ENCODE peak calls at places on chromosomes 12 and 14, in nine cellular contexts. Y is heart left ventricle; E is kidney; S is OCI-LY7; B is CD4-positive, alpha-beta T cell; Z is K562; J is caudate nucleus; C is sigmoid colon; T is PC-9. V is an unnamed sample.

GRCh38 chr12:72236071-72236705 is 36.0 kb upstream of the TRHDE start:
- DNase-seq in Y (no peak), E (no peak), S (no peak), B (no peak), Z (no peak), J (no peak), C (no peak), T (no peak), V (no peak)

GRCh38 chr12:61487728-61488127 is 772.5 kb upstream of the USP15 start:
- DNase-seq in Y (no peak), E (no peak), S (peak; percentile 56), B (no peak), Z (no peak), J (no peak), C (no peak), T (no peak), V (no peak)

GRCh38 chr12:5396541-5396940 is 35.4 kb upstream of the NTF3 start:
- DNase-seq in Y (no peak), E (no peak), S (no peak), B (no peak), Z (no peak), J (no peak), C (no peak), T (peak; percentile 31), V (no peak)

GRCh38 chr12:112382866-112383265 is 635 bp upstream of the HECTD4 start:
- DNase-seq in Y (no peak), E (no peak), S (no peak), B (no peak), Z (no peak), J (no peak), C (no peak), T (no peak), V (no peak)

GRCh38 chr12:23359975-23360638 is 589.4 kb downstream of the SOX5 start:
- DNase-seq in Y (no peak), E (no peak), S (no peak), B (no peak), Z (no peak), J (no peak), C (no peak), T (no peak), V (no peak)

GRCh38 chr14:50780393-50780792 is 50.6 kb downstream of the NIN start:
- DNase-seq in Y (no peak), E (no peak), S (no peak), B (no peak), Z (no peak), J (no peak), C (no peak), T (no peak), V (no peak)

GRCh38 chr14:90796319-90796718 is 19.9 kb downstream of the TTC7B start:
- DNase-seq in Y (peak; percentile 55), E (no peak), S (no peak), B (no peak), Z (no peak), J (no peak), C (no peak), T (no peak), V (no peak)

GRCh38 chr12:114319422-114319821 is 86.5 kb downstream of the TBX5 start:
- DNase-seq in Y (no peak), E (no peak), S (no peak), B (no peak), Z (no peak), J (no peak), C (no peak), T (no peak), V (no peak)

GRCh38 chr12:41188841-41189394 is 798 bp downstream of the PDZRN4 start:
- DNase-seq in Y (no peak), E (no peak), S (no peak), B (no peak), Z (no peak), J (no peak), C (no peak), T (no peak), V (no peak)

GRCh38 chr14:77148510-77149231 is 7.1 kb upstream of the ZDHHC22 start:
- DNase-seq in Y (no peak), E (no peak), S (no peak), B (no peak), Z (peak; percentile 20), J (no peak), C (peak; percentile 17), T (no peak), V (no peak)

GRCh38 chr12:42332301-42332894 is 6.4 kb downstream of the PPHLN1 start:
- DNase-seq in Y (no peak), E (no peak), S (peak; percentile 58), B (no peak), Z (no peak), J (no peak), C (no peak), T (no peak), V (no peak)

GRCh38 chr12:47277071-47277408 is 197.3 kb upstream of the AMIGO2 start:
- DNase-seq in Y (no peak), E (no peak), S (no peak), B (no peak), Z (no peak), J (no peak), C (peak; percentile 79), T (no peak), V (no peak)
- H3K27ac ChIP-seq in Y (peak overlapping the region; percentile 79), E (no peak overlapping the region), S (peak overlapping the region; percentile 49), B (peak overlapping the region; percentile 81), Z (peak overlapping the region; percentile 87), J (no peak overlapping the region), C (peak overlapping the region; percentile 73), T (peak overlapping the region; percentile 93), V (peak overlapping the region; percentile 100)

DNA sequence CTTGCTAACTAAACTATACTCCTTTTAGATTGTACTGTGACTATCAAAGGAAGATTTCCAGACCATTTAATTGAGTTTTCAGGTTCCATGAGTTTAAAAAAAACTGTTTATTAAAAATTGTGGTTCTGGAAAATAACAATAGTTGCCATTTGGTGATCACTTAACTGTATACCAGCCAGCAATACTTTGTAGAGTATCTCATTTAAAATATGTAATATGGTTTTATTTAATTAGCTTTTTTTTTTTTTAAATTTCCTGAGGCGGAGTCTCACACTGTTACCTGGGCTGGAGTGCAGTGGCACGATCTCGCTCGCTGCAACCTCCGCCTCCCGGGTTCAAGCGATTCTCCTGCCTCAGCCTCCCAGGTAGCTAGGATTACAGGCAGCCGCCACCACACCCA is 7.4 kb downstream of the MARK3 start:
- DNase-seq in Y (no peak), E (no peak), S (no peak), B (no peak), Z (no peak), J (no peak), C (no peak), T (no peak), V (no peak)
- H3K27ac ChIP-seq in Y (no peak overlapping the region), E (no peak overlapping the region), S (no peak overlapping the region), B (no peak overlapping the region), Z (no peak overlapping the region), J (no peak overlapping the region), C (no peak overlapping the region), T (peak overlapping the region; percentile 6), V (peak overlapping the region; percentile 24)

DNA sequence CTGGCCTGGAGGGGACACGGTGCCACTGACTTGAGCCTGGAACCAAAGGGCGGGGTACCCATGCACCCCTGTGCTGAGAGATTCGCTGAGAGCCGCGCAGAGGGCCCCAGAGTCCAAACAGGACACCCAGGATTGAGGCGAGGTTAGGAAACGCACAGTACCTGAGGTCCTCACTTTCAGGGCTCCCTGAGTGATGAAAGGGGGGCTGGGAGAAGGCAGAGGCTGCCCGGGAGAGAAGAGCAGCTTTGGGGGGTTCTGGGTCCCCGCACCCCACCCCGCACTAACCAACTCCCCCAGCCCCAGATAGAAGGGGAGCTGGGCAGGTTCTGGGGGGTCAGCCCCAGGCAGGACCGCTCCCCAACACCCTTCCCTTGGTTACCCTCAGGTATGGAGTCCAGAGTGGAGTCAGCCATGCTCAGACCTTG is 14.5 kb upstream of the ANKRD9 start:
- DNase-seq in Y (no peak), E (peak; percentile 81), S (no peak), B (no peak), Z (no peak), J (no peak), C (peak; percentile 68), T (no peak), V (no peak)
- H3K27ac ChIP-seq in Y (peak overlapping the region; percentile 89), E (no peak overlapping the region), S (no peak overlapping the region), B (no peak overlapping the region), Z (no peak overlapping the region), J (peak overlapping the region; percentile 13), C (peak overlapping the region; percentile 89), T (peak overlapping the region; percentile 93), V (peak overlapping the region; percentile 99)

GRCh38 chr12:12562585-12563245 is at the start of gene DUSP16:
- DNase-seq in Y (peak; percentile 96), E (peak; percentile 97), S (peak; percentile 79), B (peak; percentile 52), Z (peak; percentile 81), J (peak; percentile 89), C (peak; percentile 94), T (peak; percentile 90), V (no peak)

GRCh38 chr12:12562016-12562483 is 613 bp downstream of the DUSP16 start:
- DNase-seq in Y (no peak), E (peak; percentile 77), S (peak; percentile 46), B (peak; percentile 18), Z (peak; percentile 55), J (no peak), C (peak; percentile 67), T (peak; percentile 40), V (no peak)

GRCh38 chr12:12559699-12560296 is 2.9 kb downstream of the DUSP16 start:
- DNase-seq in Y (no peak), E (no peak), S (no peak), B (no peak), Z (no peak), J (no peak), C (no peak), T (no peak), V (no peak)

GRCh38 chr12:12561305-12562015 is 1.2 kb downstream of the DUSP16 start:
- DNase-seq in Y (peak; percentile 82), E (peak; percentile 86), S (peak; percentile 53), B (peak; percentile 40), Z (no peak), J (peak; percentile 57), C (peak; percentile 89), T (no peak), V (no peak)

GRCh38 chr12:12560587-12561304 is 1.9 kb downstream of the DUSP16 start:
- DNase-seq in Y (no peak), E (no peak), S (peak; percentile 64), B (peak; percentile 48), Z (no peak), J (peak; percentile 39), C (peak; percentile 81), T (peak; percentile 84), V (no peak)
- H3K27ac ChIP-seq in Y (peak overlapping the region; percentile 99), E (peak overlapping the region; percentile 95), S (peak overlapping the region; percentile 59), B (peak overlapping the region; percentile 98), Z (peak overlapping the region; percentile 97), J (peak overlapping the region; percentile 99), C (peak overlapping the region; percentile 100), T (peak overlapping the region; percentile 92), V (peak overlapping the region; percentile 98)

GRCh38 chr12:117686911-117687377 is 281.8 kb downstream of the KSR2 start:
- DNase-seq in Y (no peak), E (peak; percentile 87), S (no peak), B (no peak), Z (no peak), J (no peak), C (peak; percentile 76), T (peak; percentile 65), V (no peak)
- H3K27ac ChIP-seq in Y (no peak overlapping the region), E (no peak overlapping the region), S (no peak overlapping the region), B (no peak overlapping the region), Z (no peak overlapping the region), J (no peak overlapping the region), C (no peak overlapping the region), T (no peak overlapping the region), V (peak overlapping the region; percentile 88)

DNA sequence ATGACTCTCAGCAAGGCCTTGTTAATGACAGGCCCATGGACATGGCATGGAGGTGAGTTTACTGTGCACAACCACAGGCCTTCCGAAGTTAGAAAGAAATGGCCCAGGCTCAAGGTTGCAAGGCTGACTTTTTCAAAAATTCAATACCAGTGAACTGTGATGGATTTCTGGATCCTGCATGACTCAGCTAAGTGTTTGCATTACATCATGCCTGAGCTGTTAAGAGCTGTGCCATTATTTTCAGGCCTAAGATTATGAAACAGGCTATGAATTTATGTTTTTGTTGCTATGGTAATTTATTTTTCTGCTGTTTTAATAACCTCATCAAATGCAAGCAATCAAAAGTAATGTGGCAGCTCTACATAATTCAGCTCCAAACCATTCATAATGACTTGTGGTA is 457.7 kb upstream of the TMEM132C start:
- DNase-seq in Y (no peak), E (no peak), S (no peak), B (no peak), Z (no peak), J (no peak), C (no peak), T (no peak), V (no peak)
- H3K27ac ChIP-seq in Y (no peak overlapping the region), E (no peak overlapping the region), S (no peak overlapping the region), B (no peak overlapping the region), Z (no peak overlapping the region), J (no peak overlapping the region), C (peak overlapping the region; percentile 36), T (no peak overlapping the region), V (no peak overlapping the region)

V was measured in epithelial cell of prostate.